ENCODE peak calls at places on chromosome 11, in four cellular contexts. P is CD4-positive, alpha-beta T cell; I is ovary; R is pancreas. U is an unnamed sample.
A peak's percentile ranks its signal among the peaks of the same experiment; 100 is the strongest.

GRCh38 chr11:58513747-58514367 is 6.0 kb upstream of the OR5B21 start:
- DNase-seq in P (no peak), I (no peak), R (peak; percentile 22), U (no peak)

GRCh38 chr11:72613450-72613849 is 60.8 kb downstream of the PDE2A start:
- DNase-seq in P (no peak), I (no peak), R (no peak), U (no peak)

GRCh38 chr11:7593476-7593875 is 79.7 kb downstream of the PPFIBP2 start:
- DNase-seq in P (no peak), I (no peak), R (no peak), U (peak; percentile 43)

GRCh38 chr11:77103319-77103718 is 679 bp downstream of the OMP start:
- DNase-seq in P (no peak), I (no peak), R (no peak), U (no peak)

GRCh38 chr11:110076388-110076965 is 16.7 kb upstream of the ZC3H12C start:
- DNase-seq in P (no peak), I (no peak), R (no peak), U (no peak)

GRCh38 chr11:82722236-82722635 is 11.4 kb downstream of the FAM181B start:
- DNase-seq in P (no peak), I (no peak), R (no peak), U (no peak)

GRCh38 chr11:64409278-64409677 is 50.3 kb downstream of the RPS6KA4 start:
- DNase-seq in P (no peak), I (no peak), R (no peak), U (no peak)

GRCh38 chr11:18173225-18173866 is 709 bp downstream of the MRGPRX4 start:
- DNase-seq in P (no peak), I (no peak), R (no peak), U (no peak)

GRCh38 chr11:15650105-15650938 is 535.6 kb downstream of the INSC start:
- DNase-seq in P (peak; percentile 43), I (peak; percentile 93), R (peak; percentile 91), U (peak; percentile 94)

GRCh38 chr11:126082251-126083109 is 19.8 kb upstream of the CDON start:
- DNase-seq in P (no peak), I (no peak), R (no peak), U (no peak)

GRCh38 chr11:130145975-130146776 is 13.4 kb upstream of the ST14 start:
- DNase-seq in P (no peak), I (no peak), R (peak; percentile 68), U (peak; percentile 73)

GRCh38 chr11:115503886-115504278 is 333 bp downstream of the CADM1 start:
- DNase-seq in P (no peak), I (no peak), R (no peak), U (no peak)

GRCh38 chr11:61919113-61919840 is 1.9 kb upstream of the RAB3IL1 start:
- DNase-seq in P (no peak), I (peak; percentile 25), R (no peak), U (no peak)

GRCh38 chr11:106495046-106495445 is 417.6 kb downstream of the AASDHPPT start:
- DNase-seq in P (no peak), I (no peak), R (no peak), U (no peak)

GRCh38 chr11:112454841-112455240 is 194.2 kb upstream of the PLET1 start:
- DNase-seq in P (no peak), I (no peak), R (no peak), U (no peak)

GRCh38 chr11:112460141-112460540 is 199.5 kb upstream of the PLET1 start:
- DNase-seq in P (no peak), I (no peak), R (no peak), U (no peak)

GRCh38 chr11:112455791-112456190 is 195.1 kb upstream of the PLET1 start:
- DNase-seq in P (no peak), I (no peak), R (no peak), U (no peak)

GRCh38 chr11:112457532-112457931 is 196.9 kb upstream of the PLET1 start:
- DNase-seq in P (no peak), I (no peak), R (no peak), U (no peak)

GRCh38 chr11:112459001-112459400 is 198.3 kb upstream of the PLET1 start:
- DNase-seq in P (no peak), I (no peak), R (no peak), U (no peak)
- H3K27ac ChIP-seq in P (no peak overlapping the region), I (no peak overlapping the region), R (no peak overlapping the region), U (no peak overlapping the region)

GRCh38 chr11:113018913-113019312 is 57.7 kb downstream of the NCAM1 start:
- DNase-seq in P (no peak), I (no peak), R (no peak), U (no peak)
- H3K27ac ChIP-seq in P (no peak overlapping the region), I (no peak overlapping the region), R (no peak overlapping the region), U (no peak overlapping the region)

GRCh38 chr11:128469220-128469619 is 118.1 kb downstream of the ETS1 start:
- DNase-seq in P (no peak), I (no peak), R (no peak), U (no peak)

GRCh38 chr11:128472128-128473110 is 114.9 kb downstream of the ETS1 start:
- DNase-seq in P (peak; percentile 45), I (no peak), R (no peak), U (no peak)

GRCh38 chr11:128468106-128468505 is 119.3 kb downstream of the ETS1 start:
- DNase-seq in P (no peak), I (no peak), R (no peak), U (no peak)

GRCh38 chr11:128471138-128471661 is 116.2 kb downstream of the ETS1 start:
- DNase-seq in P (peak; percentile 48), I (peak; percentile 50), R (no peak), U (no peak)

GRCh38 chr11:128470081-128470480 is 117.3 kb downstream of the ETS1 start:
- DNase-seq in P (peak; percentile 64), I (no peak), R (no peak), U (no peak)
- H3K27ac ChIP-seq in P (peak overlapping the region; percentile 94), I (no peak overlapping the region), R (no peak overlapping the region), U (no peak overlapping the region)

GRCh38 chr11:833114-833791 is 501 bp downstream of the CD151 start:
- DNase-seq in P (peak; percentile 19), I (no peak), R (no peak), U (no peak)
- H3K27ac ChIP-seq in P (no peak overlapping the region), I (peak overlapping the region; percentile 65), R (peak overlapping the region; percentile 86), U (peak overlapping the region; percentile 99)

DNA sequence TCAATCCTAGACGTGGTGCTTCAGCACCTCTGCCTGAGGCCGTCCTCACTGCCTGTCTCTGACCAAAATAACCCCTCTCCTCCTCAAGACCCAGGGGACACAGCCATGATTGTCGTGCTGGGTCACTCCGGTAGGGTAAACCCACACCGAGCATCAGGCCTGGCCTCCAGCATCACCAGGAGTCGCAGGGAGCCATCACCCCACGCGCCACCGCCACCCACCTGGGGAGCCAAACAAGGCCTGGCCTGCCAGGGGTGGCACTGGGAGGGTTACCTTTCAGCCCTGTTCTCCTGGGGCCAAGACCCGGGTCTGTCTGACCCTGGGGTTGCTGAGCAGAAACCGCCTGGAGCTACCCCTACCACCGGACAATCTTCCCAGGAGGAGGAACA is 39.3 kb upstream of the NNMT start:
- DNase-seq in P (no peak), I (no peak), R (no peak), U (no peak)
- H3K27ac ChIP-seq in P (no peak overlapping the region), I (peak overlapping the region; percentile 94), R (no peak overlapping the region), U (peak overlapping the region; percentile 78)

DNA sequence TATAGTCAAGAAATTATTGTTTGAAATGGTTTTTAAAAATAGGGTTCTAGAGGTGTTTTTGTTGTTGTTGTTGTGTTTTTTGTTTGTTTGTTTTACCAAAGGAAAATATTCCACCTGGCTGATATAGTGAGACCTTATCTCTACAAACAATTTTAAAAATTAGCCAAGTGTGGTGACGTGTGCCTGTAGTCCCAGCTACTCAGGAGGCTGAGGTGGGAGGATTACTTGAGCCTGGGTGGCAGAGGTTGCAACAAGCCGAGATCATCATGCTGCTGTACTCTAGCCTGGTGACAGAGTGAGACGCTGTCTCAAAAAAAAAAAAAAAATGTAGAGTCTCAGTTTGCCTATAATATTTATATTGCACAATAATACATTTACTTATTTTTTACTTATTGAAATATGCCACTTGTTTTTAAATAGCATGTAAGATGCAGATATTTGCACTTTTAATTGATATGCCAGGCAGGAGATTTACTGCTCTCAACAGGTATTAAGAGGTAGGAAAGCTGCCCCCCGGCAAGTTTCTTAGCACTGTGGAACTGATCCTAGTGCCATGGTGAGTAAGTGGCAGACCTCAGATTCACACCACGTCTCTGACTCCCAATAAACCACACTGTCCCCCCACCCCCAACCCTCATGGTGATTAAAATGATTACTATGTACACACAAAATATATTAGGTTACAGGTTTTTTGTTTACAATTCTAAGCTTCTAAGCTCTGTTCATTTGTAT is 157.4 kb downstream of the TEAD1 start:
- DNase-seq in P (no peak), I (no peak), R (no peak), U (no peak)
- H3K27ac ChIP-seq in P (no peak overlapping the region), I (no peak overlapping the region), R (no peak overlapping the region), U (no peak overlapping the region)

GRCh38 chr11:122109932-122110331 is 6.1 kb downstream of the BLID start:
- DNase-seq in P (no peak), I (no peak), R (no peak), U (no peak)
- H3K27ac ChIP-seq in P (no peak overlapping the region), I (no peak overlapping the region), R (no peak overlapping the region), U (no peak overlapping the region)

DNA sequence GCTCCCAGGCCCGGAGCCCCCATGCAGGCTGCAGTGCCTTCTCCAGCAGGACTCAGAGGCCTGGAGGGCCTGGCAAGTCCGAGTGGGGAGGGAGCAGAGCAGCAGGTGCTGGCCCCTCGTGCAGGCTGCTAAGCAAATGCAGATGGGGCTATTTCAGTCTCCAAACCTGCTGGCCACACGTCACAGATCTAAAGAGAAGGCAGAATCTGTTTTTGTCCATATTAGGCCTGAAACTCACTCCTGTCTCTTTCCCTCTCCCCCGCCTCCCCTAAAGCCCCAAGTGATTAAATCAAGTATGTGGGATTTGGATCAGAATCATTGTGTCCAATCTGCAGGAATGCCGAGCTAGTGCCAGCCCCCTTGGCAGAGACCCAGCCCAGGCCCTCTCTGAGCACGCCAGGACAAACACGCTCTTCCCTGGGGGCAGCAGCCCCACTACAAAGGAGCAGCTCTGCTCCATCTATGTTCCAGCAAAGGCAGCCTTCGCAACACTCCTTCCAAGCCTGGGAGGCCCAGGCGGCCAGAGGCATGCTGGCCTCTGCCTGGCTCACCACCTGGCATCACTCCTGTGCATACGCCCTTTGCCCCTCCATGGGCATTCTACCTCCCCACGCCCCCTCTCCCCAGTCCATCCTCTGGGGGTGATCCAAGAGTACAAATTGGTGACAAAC is 26.5 kb downstream of the RPL27A start:
- DNase-seq in P (no peak), I (peak; percentile 84), R (no peak), U (peak; percentile 98)
- H3K27ac ChIP-seq in P (no peak overlapping the region), I (peak overlapping the region; percentile 77), R (peak overlapping the region; percentile 62), U (peak overlapping the region; percentile 88)

U was measured in coronary artery.